ENCODE peak calls at places on chromosomes 7 and 10, in four cellular contexts. One of them, this sample, is unnamed.
A peak's percentile ranks its signal among the peaks of the same experiment; 100 is the strongest.

GRCh38 chr10:59255463-59255862 is 79.0 kb downstream of the PHYHIPL start:
- DNase-seq in GM12878: no peak
- DNase-seq in HepG2: no peak
- DNase-seq in K562: no peak
- DNase-seq in this sample: no peak

GRCh38 chr10:3476640-3477448 is 304.3 kb upstream of the PITRM1 start:
- DNase-seq in GM12878: no peak
- DNase-seq in HepG2: no peak
- DNase-seq in K562: no peak
- DNase-seq in this sample: no peak

GRCh38 chr10:31187607-31188210 is 131.3 kb upstream of the ZEB1 start:
- DNase-seq in GM12878: no peak
- DNase-seq in HepG2: no peak
- DNase-seq in K562: no peak
- DNase-seq in this sample: no peak

GRCh38 chr7:158028290-158028941 is 559.2 kb downstream of the PTPRN2 start:
- DNase-seq in GM12878: no peak
- DNase-seq in HepG2: peak; percentile 72
- DNase-seq in K562: no peak
- DNase-seq in this sample: no peak

GRCh38 chr10:72563327-72563932 is 62.4 kb downstream of the MICU1 start:
- DNase-seq in GM12878: peak; percentile 69
- DNase-seq in HepG2: no peak
- DNase-seq in K562: no peak
- DNase-seq in this sample: no peak

GRCh38 chr7:44103566-44103940 is 592 bp upstream of the AEBP1 start:
- DNase-seq in GM12878: no peak
- DNase-seq in HepG2: no peak
- DNase-seq in K562: no peak
- DNase-seq in this sample: no peak

GRCh38 chr7:98090116-98090515 is 16.5 kb upstream of the LMTK2 start:
- DNase-seq in GM12878: no peak
- DNase-seq in HepG2: no peak
- DNase-seq in K562: no peak
- DNase-seq in this sample: no peak

GRCh38 chr10:46014215-46014614 is 16.2 kb downstream of the NCOA4 start:
- DNase-seq in GM12878: no peak
- DNase-seq in HepG2: no peak
- DNase-seq in K562: no peak
- DNase-seq in this sample: no peak

GRCh38 chr10:7314068-7314646 is 96.7 kb downstream of the SFMBT2 start:
- DNase-seq in GM12878: no peak
- DNase-seq in HepG2: no peak
- DNase-seq in K562: peak; percentile 23
- DNase-seq in this sample: no peak

GRCh38 chr7:7617550-7617949 is 23.0 kb upstream of the UMAD1 start:
- DNase-seq in GM12878: no peak
- DNase-seq in HepG2: no peak
- DNase-seq in K562: peak; percentile 18
- DNase-seq in this sample: no peak

GRCh38 chr10:14873090-14873760 is 5.4 kb upstream of the SUV39H2 start:
- DNase-seq in GM12878: no peak
- DNase-seq in HepG2: no peak
- DNase-seq in K562: no peak
- DNase-seq in this sample: no peak

GRCh38 chr10:92126100-92126650 is 164.7 kb downstream of the CPEB3 start:
- DNase-seq in GM12878: no peak
- DNase-seq in HepG2: no peak
- DNase-seq in K562: no peak
- DNase-seq in this sample: no peak

GRCh38 chr7:157228864-157229422 is 90.2 kb downstream of the UBE3C start:
- DNase-seq in GM12878: no peak
- DNase-seq in HepG2: peak; percentile 27
- DNase-seq in K562: peak; percentile 41
- DNase-seq in this sample: peak; percentile 66

GRCh38 chr7:131568510-131568909 is 12.1 kb upstream of the PODXL start:
- DNase-seq in GM12878: no peak
- DNase-seq in HepG2: no peak
- DNase-seq in K562: no peak
- DNase-seq in this sample: no peak

GRCh38 chr7:116212859-116213258 is 2.5 kb downstream of the TES start:
- DNase-seq in GM12878: no peak
- DNase-seq in HepG2: no peak
- DNase-seq in K562: no peak
- DNase-seq in this sample: no peak

GRCh38 chr7:27453702-27454405 is 208.8 kb downstream of the HIBADH start:
- DNase-seq in GM12878: no peak
- DNase-seq in HepG2: peak; percentile 60
- DNase-seq in K562: peak; percentile 29
- DNase-seq in this sample: no peak

GRCh38 chr7:157752832-157753291 is 416.1 kb downstream of the DNAJB6 start:
- DNase-seq in GM12878: no peak
- DNase-seq in HepG2: no peak
- DNase-seq in K562: no peak
- DNase-seq in this sample: no peak

GRCh38 chr7:33720870-33721269 is 184.5 kb upstream of the BMPER start:
- DNase-seq in GM12878: no peak
- DNase-seq in HepG2: no peak
- DNase-seq in K562: no peak
- DNase-seq in this sample: no peak

GRCh38 chr7:99563650-99564049 is 5.2 kb downstream of the ZNF655 start:
- DNase-seq in GM12878: no peak
- DNase-seq in HepG2: no peak
- DNase-seq in K562: no peak
- DNase-seq in this sample: no peak

GRCh38 chr7:116953372-116953726 is at the start of gene ST7:
- DNase-seq in GM12878: no peak
- DNase-seq in HepG2: peak; percentile 50
- DNase-seq in K562: no peak
- DNase-seq in this sample: peak; percentile 51

GRCh38 chr7:138663741-138664710 is 37.1 kb downstream of the SVOPL start:
- DNase-seq in GM12878: no peak
- DNase-seq in HepG2: no peak
- DNase-seq in K562: no peak
- DNase-seq in this sample: peak; percentile 44

GRCh38 chr10:15236340-15236739 is 67.8 kb upstream of the NMT2 start:
- DNase-seq in GM12878: no peak
- DNase-seq in HepG2: no peak
- DNase-seq in K562: no peak
- DNase-seq in this sample: no peak

GRCh38 chr10:128281343-128281742 is 155.1 kb upstream of the MKI67 start:
- DNase-seq in GM12878: no peak
- DNase-seq in HepG2: no peak
- DNase-seq in K562: no peak
- DNase-seq in this sample: no peak

GRCh38 chr7:37112210-37112609 is 336.5 kb downstream of the ELMO1 start:
- DNase-seq in GM12878: no peak
- DNase-seq in HepG2: no peak
- DNase-seq in K562: no peak
- DNase-seq in this sample: no peak

GRCh38 chr10:103661198-103661950 is 167.9 kb downstream of the NEURL1 start:
- DNase-seq in GM12878: no peak
- DNase-seq in HepG2: peak; percentile 73
- DNase-seq in K562: no peak
- DNase-seq in this sample: peak; percentile 73

GRCh38 chr7:127151379-127151778 is 101.4 kb downstream of the GRM8 start:
- DNase-seq in GM12878: no peak
- DNase-seq in HepG2: no peak
- DNase-seq in K562: no peak
- DNase-seq in this sample: no peak

GRCh38 chr10:87598700-87599099 is 61.0 kb upstream of the PAPSS2 start:
- DNase-seq in GM12878: no peak
- DNase-seq in HepG2: no peak
- DNase-seq in K562: no peak
- DNase-seq in this sample: no peak

GRCh38 chr10:28060031-28060607 is 61.2 kb upstream of the ODAD2 start:
- DNase-seq in GM12878: no peak
- DNase-seq in HepG2: no peak
- DNase-seq in K562: no peak
- DNase-seq in this sample: no peak
- TF ChIP-seq CREM in GM12878: no peak
- TF ChIP-seq CREM in HepG2: no peak
- TF ChIP-seq CREM in K562: no peak
- TF ChIP-seq CREM in this sample: no peak

GRCh38 chr7:82347808-82348207 is 95.8 kb downstream of the CACNA2D1 start:
- DNase-seq in GM12878: no peak
- DNase-seq in HepG2: no peak
- DNase-seq in K562: no peak
- DNase-seq in this sample: no peak

GRCh38 chr7:82343716-82344115 is 99.9 kb downstream of the CACNA2D1 start:
- DNase-seq in GM12878: no peak
- DNase-seq in HepG2: no peak
- DNase-seq in K562: no peak
- DNase-seq in this sample: no peak

GRCh38 chr7:82345886-82346285 is 97.7 kb downstream of the CACNA2D1 start:
- DNase-seq in GM12878: no peak
- DNase-seq in HepG2: no peak
- DNase-seq in K562: no peak
- DNase-seq in this sample: no peak

GRCh38 chr7:82348251-82348650 is 95.3 kb downstream of the CACNA2D1 start:
- DNase-seq in GM12878: no peak
- DNase-seq in HepG2: no peak
- DNase-seq in K562: no peak
- DNase-seq in this sample: no peak
- TF ChIP-seq CREM in GM12878: no peak
- TF ChIP-seq CREM in HepG2: no peak
- TF ChIP-seq CREM in K562: no peak
- TF ChIP-seq CREM in this sample: no peak

GRCh38 chr10:118799779-118800178 is 45.0 kb upstream of the CACUL1 start:
- DNase-seq in GM12878: no peak
- DNase-seq in HepG2: no peak
- DNase-seq in K562: no peak
- DNase-seq in this sample: no peak
- TF ChIP-seq CREM in GM12878: no peak
- TF ChIP-seq CREM in HepG2: no peak
- TF ChIP-seq CREM in K562: no peak
- TF ChIP-seq CREM in this sample: no peak

GRCh38 chr10:113020838-113021237 is 70.8 kb downstream of the TCF7L2 start:
- DNase-seq in GM12878: no peak
- DNase-seq in HepG2: peak; percentile 11
- DNase-seq in K562: no peak
- DNase-seq in this sample: no peak
- TF ChIP-seq CREM in GM12878: no peak
- TF ChIP-seq CREM in HepG2: no peak
- TF ChIP-seq CREM in K562: no peak
- TF ChIP-seq CREM in this sample: no peak

GRCh38 chr10:49666685-49667084 is 12.8 kb upstream of the C10orf53 start:
- DNase-seq in GM12878: no peak
- DNase-seq in HepG2: no peak
- DNase-seq in K562: no peak
- DNase-seq in this sample: no peak
- TF ChIP-seq CREM in GM12878: no peak
- TF ChIP-seq CREM in HepG2: no peak
- TF ChIP-seq CREM in K562: no peak
- TF ChIP-seq CREM in this sample: no peak

This sample was measured in WTC11.